ENCODE peak calls at places on chromosomes 2 and 18, in six cellular contexts. L, R, G, E, I and V are unnamed samples.

GRCh38 chr18:75041586-75041985 is 167.4 kb downstream of the PTGR3 start:
- DNase-seq in I (no peak), E (no peak), G (peak; percentile 3), L (no peak), R (no peak), V (no peak)

GRCh38 chr2:43539991-43540860 is 55.6 kb downstream of the THADA start:
- DNase-seq in L (no peak), G (peak; percentile 81), I (no peak), E (no peak), R (no peak), V (peak; percentile 96)

GRCh38 chr2:46119453-46119852 is 177.8 kb upstream of the EPAS1 start:
- DNase-seq in R (no peak), I (no peak), L (no peak), E (no peak), G (peak; percentile 51), V (no peak)

GRCh38 chr18:73791081-73791480 is 356.6 kb downstream of the FBXO15 start:
- DNase-seq in E (no peak), G (peak; percentile 63), R (no peak), I (no peak), L (no peak), V (no peak)

GRCh38 chr2:98175811-98176210 is 88.8 kb downstream of the VWA3B start:
- DNase-seq in R (no peak), I (no peak), L (no peak), E (no peak), G (no peak), V (no peak)

GRCh38 chr18:61893304-61893970 is 630 bp upstream of the RNF152 start:
- DNase-seq in I (no peak), R (peak; percentile 77), G (peak; percentile 29), E (no peak), L (no peak), V (no peak)

GRCh38 chr2:215696998-215697397 is 261.1 kb upstream of the FN1 start:
- DNase-seq in E (no peak), L (no peak), G (no peak), R (no peak), I (no peak), V (no peak)

GRCh38 chr18:79393626-79394401 is 1.9 kb upstream of the NFATC1 start:
- DNase-seq in R (peak; percentile 72), I (peak; percentile 25), L (no peak), E (no peak), G (peak; percentile 74), V (peak; percentile 94)

GRCh38 chr2:18626256-18626668 is 36.9 kb upstream of the NT5C1B start:
- DNase-seq in E (no peak), L (no peak), G (peak; percentile 72), I (no peak), R (no peak), V (no peak)